ENCODE peak calls at places on chromosomes 6 and 20, in nine cellular contexts. N, I, B, V, F, O, J, Z and E are unnamed samples.

GRCh38 chr6:70345619-70346018 is 42.7 kb upstream of the COL9A1 start:
- DNase-seq in N (no peak), I (no peak), B (no peak), V (no peak), F (no peak), O (no peak), J (no peak), Z (no peak), E (no peak)

GRCh38 chr20:48621256-48622078 is 206.3 kb downstream of the PREX1 start:
- DNase-seq in N (no peak), I (no peak), B (peak), V (no peak), F (no peak), O (no peak), J (peak), Z (peak), E (no peak)

GRCh38 chr6:99016355-99016754 is 68.6 kb upstream of the FBXL4 start:
- DNase-seq in N (no peak), I (peak), B (no peak), V (no peak), F (no peak), O (no peak), J (no peak), Z (no peak), E (no peak)

GRCh38 chr6:5506575-5506974 is 245.3 kb downstream of the FARS2 start:
- DNase-seq in N (no peak), I (no peak), B (no peak), V (no peak), F (no peak), O (no peak), J (no peak), Z (no peak), E (no peak)

GRCh38 chr6:87660226-87660886 is 41.7 kb downstream of the AKIRIN2 start:
- DNase-seq in N (no peak), I (peak), B (peak), V (no peak), F (no peak), O (no peak), J (no peak), Z (no peak), E (no peak)

GRCh38 chr20:16701296-16701695 is 28.5 kb upstream of the SNRPB2 start:
- DNase-seq in N (peak), I (peak), B (peak), V (no peak), F (no peak), O (no peak), J (no peak), Z (peak), E (no peak)

GRCh38 chr6:144634371-144634770 is 349.2 kb downstream of the UTRN start:
- DNase-seq in N (no peak), I (no peak), B (no peak), V (no peak), F (no peak), O (no peak), J (no peak), Z (no peak), E (no peak)

GRCh38 chr6:127420558-127420957 is 38.6 kb downstream of the KIAA0408 start:
- DNase-seq in N (peak), I (peak), B (peak), V (peak), F (peak), O (peak), J (no peak), Z (peak), E (peak)

GRCh38 chr6:161212902-161213301 is 61.0 kb downstream of the AGPAT4 start:
- DNase-seq in N (no peak), I (no peak), B (no peak), V (no peak), F (no peak), O (no peak), J (no peak), Z (no peak), E (no peak)

GRCh38 chr20:53753880-53754459 is 160.3 kb upstream of the ZNF217 start:
- DNase-seq in N (peak), I (no peak), B (no peak), V (no peak), F (no peak), O (no peak), J (no peak), Z (no peak), E (no peak)

GRCh38 chr6:44423306-44423705 is 35.8 kb downstream of the CDC5L start:
- DNase-seq in N (no peak), I (no peak), B (no peak), V (no peak), F (no peak), O (no peak), J (no peak), Z (no peak), E (no peak)

GRCh38 chr6:56699066-56699654 is 56.5 kb upstream of the DST start:
- DNase-seq in N (peak), I (peak), B (peak), V (no peak), F (no peak), O (no peak), J (no peak), Z (no peak), E (no peak)

GRCh38 chr20:48267825-48268615 is 482.7 kb upstream of the SULF2 start:
- DNase-seq in N (no peak), I (no peak), B (no peak), V (no peak), F (no peak), O (no peak), J (no peak), Z (no peak), E (no peak)

GRCh38 chr6:93825950-93826349 is 406.6 kb upstream of the EPHA7 start:
- DNase-seq in N (no peak), I (no peak), B (no peak), V (no peak), F (no peak), O (no peak), J (no peak), Z (no peak), E (no peak)

GRCh38 chr6:35417979-35418661 is 34.0 kb upstream of the FANCE start:
- DNase-seq in N (no peak), I (no peak), B (no peak), V (no peak), F (no peak), O (no peak), J (no peak), Z (peak), E (no peak)

GRCh38 chr20:4484431-4485057 is 237.2 kb upstream of the PRND start:
- DNase-seq in N (no peak), I (no peak), B (no peak), V (no peak), F (no peak), O (no peak), J (no peak), Z (no peak), E (no peak)

GRCh38 chr6:110513001-110513400 is 36.6 kb upstream of the SLC22A16 start:
- DNase-seq in N (no peak), I (peak), B (peak), V (no peak), F (no peak), O (no peak), J (no peak), Z (no peak), E (no peak)

GRCh38 chr6:9292975-9293374 is 857.6 kb upstream of the SLC35B3 start:
- DNase-seq in N (no peak), I (no peak), B (no peak), V (no peak), F (no peak), O (no peak), J (no peak), Z (no peak), E (no peak)

GRCh38 chr20:58149412-58150091 is 78.9 kb downstream of the ANKRD60 start:
- DNase-seq in N (no peak), I (no peak), B (no peak), V (no peak), F (no peak), O (no peak), J (no peak), Z (no peak), E (no peak)

GRCh38 chr6:121963826-121964225 is 435.6 kb upstream of the HSF2 start:
- DNase-seq in N (no peak), I (no peak), B (no peak), V (no peak), F (no peak), O (no peak), J (no peak), Z (no peak), E (no peak)

GRCh38 chr6:87291879-87292278 is 30.5 kb upstream of the SMIM8 start:
- DNase-seq in N (no peak), I (no peak), B (no peak), V (no peak), F (no peak), O (no peak), J (no peak), Z (no peak), E (no peak)

GRCh38 chr6:98039876-98040605 is 757.0 kb upstream of the MMS22L start:
- DNase-seq in N (no peak), I (peak), B (peak), V (no peak), F (no peak), O (peak), J (no peak), Z (no peak), E (no peak)

GRCh38 chr6:89353118-89353556 is 615 bp upstream of the UBE2J1 start:
- DNase-seq in N (no peak), I (no peak), B (no peak), V (no peak), F (no peak), O (no peak), J (no peak), Z (no peak), E (peak)

GRCh38 chr6:38594008-38594665 is 45.6 kb downstream of the BTBD9 start:
- DNase-seq in N (no peak), I (no peak), B (no peak), V (no peak), F (no peak), O (no peak), J (no peak), Z (no peak), E (no peak)

GRCh38 chr6:34515473-34516387 is 40.4 kb downstream of the SPDEF start:
- DNase-seq in N (no peak), I (no peak), B (no peak), V (peak), F (no peak), O (no peak), J (peak), Z (no peak), E (peak)

GRCh38 chr20:59948828-59949720 is 8.9 kb downstream of the FAM217B start:
- DNase-seq in N (peak), I (peak), B (peak), V (no peak), F (peak), O (no peak), J (no peak), Z (peak), E (no peak)

GRCh38 chr6:159852877-159853276 is 37.9 kb upstream of the MAS1 start:
- DNase-seq in N (no peak), I (peak), B (peak), V (no peak), F (no peak), O (no peak), J (no peak), Z (peak), E (no peak)

GRCh38 chr6:26025894-26026832 is 61.1 kb upstream of the HFE start:
- DNase-seq in N (peak), I (peak), B (peak), V (peak), F (peak), O (peak), J (peak), Z (peak), E (peak)

GRCh38 chr6:116624036-116624805 is 7.9 kb downstream of the RSPH4A start:
- DNase-seq in N (peak), I (no peak), B (no peak), V (no peak), F (no peak), O (no peak), J (no peak), Z (no peak), E (no peak)

GRCh38 chr20:10427060-10427692 is 6.8 kb downstream of the MKKS start:
- DNase-seq in N (peak), I (peak), B (peak), V (peak), F (peak), O (no peak), J (peak), Z (peak), E (peak)

GRCh38 chr6:32190946-32191677 is 1.1 kb upstream of the PBX2 start:
- DNase-seq in N (no peak), I (no peak), B (no peak), V (no peak), F (no peak), O (no peak), J (no peak), Z (no peak), E (no peak)

GRCh38 chr20:33791959-33792597 is 19.1 kb upstream of the CHMP4B start:
- DNase-seq in N (peak), I (peak), B (peak), V (peak), F (peak), O (peak), J (peak), Z (peak), E (no peak)

GRCh38 chr6:21634582-21634981 is 41.0 kb downstream of the SOX4 start:
- DNase-seq in N (peak), I (peak), B (peak), V (no peak), F (no peak), O (no peak), J (no peak), Z (no peak), E (no peak)

GRCh38 chr20:56630086-56630493 is 984 bp downstream of the TFAP2C start:
- DNase-seq in N (no peak), I (peak), B (peak), V (no peak), F (no peak), O (peak), J (peak), Z (peak), E (no peak)
- H3K4me3 ChIP-seq in N (no peak), I (peak), B (peak), V (peak), F (peak), O (peak), J (peak), Z (no peak), E (peak)

GRCh38 chr6:42393339-42393738 is 58.4 kb downstream of the TRERF1 start:
- DNase-seq in N (no peak), I (no peak), B (no peak), V (no peak), F (no peak), O (no peak), J (no peak), Z (peak), E (no peak)

GRCh38 chr6:42394151-42394550 is 57.6 kb downstream of the TRERF1 start:
- DNase-seq in N (no peak), I (no peak), B (no peak), V (no peak), F (no peak), O (no peak), J (no peak), Z (no peak), E (no peak)

GRCh38 chr6:42394881-42395620 is 56.7 kb downstream of the TRERF1 start:
- DNase-seq in N (no peak), I (no peak), B (no peak), V (no peak), F (no peak), O (no peak), J (no peak), Z (no peak), E (no peak)

GRCh38 chr6:42400031-42400760 is 51.5 kb downstream of the TRERF1 start:
- DNase-seq in N (no peak), I (no peak), B (no peak), V (no peak), F (no peak), O (no peak), J (no peak), Z (no peak), E (no peak)

DNA sequence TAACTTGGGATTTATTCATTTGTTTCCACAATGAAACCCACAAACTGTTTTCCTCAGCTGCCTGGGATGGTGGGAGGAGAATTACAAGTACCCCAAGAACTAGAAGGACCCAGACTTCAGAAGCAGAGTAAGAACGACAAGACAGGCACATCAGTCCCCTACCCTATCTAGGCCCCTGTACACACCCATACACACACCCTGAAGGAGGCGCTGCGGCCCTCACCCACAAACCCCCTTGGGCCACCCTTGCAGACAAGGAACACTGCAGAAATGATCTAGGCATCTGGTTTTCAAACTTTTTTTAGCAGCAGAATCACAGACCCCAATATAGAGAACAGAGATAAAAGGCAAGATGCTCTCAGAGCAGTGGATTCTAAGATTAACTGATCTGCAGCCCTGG is 55.0 kb downstream of the TRERF1 start:
- DNase-seq in N (no peak), I (no peak), B (no peak), V (no peak), F (no peak), O (no peak), J (no peak), Z (no peak), E (no peak)
- TF ChIP-seq CTCF in N (no peak), I (no peak), B (peak), V (no peak), F (no peak), O (peak), J (no peak), Z (no peak), E (no peak)

GRCh38 chr6:169162968-169163903 is 90.4 kb downstream of the THBS2 start:
- DNase-seq in N (peak), I (peak), B (peak), V (no peak), F (peak), O (no peak), J (no peak), Z (peak), E (no peak)
- H3K4me3 ChIP-seq in N (no peak), I (peak), B (no peak), V (no peak), F (no peak), O (no peak), J (no peak), Z (no peak), E (no peak)

DNA sequence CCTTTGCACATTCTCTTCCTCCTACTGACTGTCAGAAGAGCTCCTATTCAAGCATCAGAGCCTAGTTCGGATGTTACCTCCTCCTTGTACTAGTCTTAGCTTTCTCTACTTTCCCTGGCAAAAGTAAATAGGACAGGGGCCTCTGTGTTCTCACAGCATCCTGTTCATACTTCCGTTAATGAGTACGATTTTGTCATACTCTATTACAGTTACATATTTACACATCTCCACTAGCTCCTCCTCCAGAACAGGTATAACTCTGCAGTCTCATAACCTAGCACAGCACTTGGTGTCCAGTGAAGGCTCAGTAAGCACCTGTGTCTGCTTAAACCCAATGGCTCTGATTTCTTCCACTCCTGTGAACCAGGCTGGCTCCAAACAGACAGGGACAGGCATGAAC is 7.0 kb downstream of the ELMO2 start:
- DNase-seq in N (no peak), I (no peak), B (no peak), V (no peak), F (no peak), O (no peak), J (no peak), Z (no peak), E (no peak)
- TF ChIP-seq CTCF in N (no peak), I (no peak), B (no peak), V (no peak), F (no peak), O (no peak), J (no peak), Z (no peak), E (no peak)

DNA sequence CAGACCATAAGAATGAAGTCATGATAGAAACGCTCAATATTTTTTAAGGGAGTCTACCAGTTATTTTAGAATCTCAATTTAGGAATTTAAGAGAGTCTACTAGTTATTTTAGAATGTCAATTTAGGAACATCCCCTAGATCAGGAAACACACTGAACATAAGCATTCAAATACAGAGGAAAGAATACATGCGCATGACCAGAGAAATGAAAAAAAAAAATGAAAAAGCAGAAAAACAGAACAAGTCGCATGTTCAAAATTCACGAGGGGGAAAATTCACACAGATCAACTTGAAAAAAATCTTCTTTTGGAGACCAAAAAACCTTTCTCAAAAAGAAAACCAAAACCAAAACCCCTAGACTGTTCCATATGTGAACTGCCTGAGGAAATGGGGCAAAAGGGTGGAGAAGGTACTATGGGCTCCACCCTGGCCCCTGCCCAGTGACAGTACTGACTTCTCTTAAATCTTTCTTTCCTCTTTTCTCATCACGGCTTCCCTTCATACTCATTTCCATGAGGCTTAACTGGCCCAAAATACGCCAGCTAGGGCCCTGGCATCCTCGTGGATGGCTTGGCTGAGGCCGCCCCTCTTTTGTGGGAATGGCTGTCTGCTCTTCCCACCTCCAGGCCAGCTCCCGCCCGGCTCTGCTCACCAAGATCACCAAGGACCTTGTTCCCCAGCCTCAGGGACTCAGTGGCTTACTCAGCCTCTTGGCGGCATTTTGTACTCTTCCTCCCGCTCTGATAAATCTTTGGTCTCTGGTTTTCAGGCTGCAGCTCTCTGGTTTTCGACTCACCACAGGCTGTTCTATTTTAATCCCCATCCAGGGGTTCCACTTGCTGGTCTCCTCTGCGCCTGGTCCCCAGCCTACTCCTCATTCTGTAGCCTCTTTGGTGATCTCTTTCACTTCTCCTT is 11.2 kb downstream of the ZBTB2 start:
- DNase-seq in N (no peak), I (no peak), B (no peak), V (no peak), F (no peak), O (no peak), J (no peak), Z (no peak), E (no peak)
- H3K4me3 ChIP-seq in N (no peak), I (no peak), B (no peak), V (no peak), F (no peak), O (no peak), J (peak), Z (no peak), E (peak)

GRCh38 chr20:22387452-22387851 is 196.9 kb downstream of the FOXA2 start:
- DNase-seq in N (no peak), I (no peak), B (no peak), V (no peak), F (no peak), O (no peak), J (no peak), Z (no peak), E (no peak)

GRCh38 chr20:22383156-22383555 is 201.2 kb downstream of the FOXA2 start:
- DNase-seq in N (no peak), I (no peak), B (peak), V (no peak), F (no peak), O (no peak), J (no peak), Z (no peak), E (no peak)

GRCh38 chr20:22385602-22386299 is 198.6 kb downstream of the FOXA2 start:
- DNase-seq in N (peak), I (no peak), B (peak), V (no peak), F (no peak), O (no peak), J (no peak), Z (no peak), E (no peak)

GRCh38 chr20:22384978-22385377 is 199.4 kb downstream of the FOXA2 start:
- DNase-seq in N (peak), I (no peak), B (no peak), V (no peak), F (no peak), O (no peak), J (no peak), Z (no peak), E (no peak)

GRCh38 chr20:22386300-22386623 is 198.1 kb downstream of the FOXA2 start:
- DNase-seq in N (no peak), I (no peak), B (no peak), V (no peak), F (no peak), O (no peak), J (no peak), Z (no peak), E (no peak)
- TF ChIP-seq CTCF in N (no peak), I (no peak), B (no peak), V (no peak), F (no peak), O (no peak), J (no peak), Z (no peak), E (no peak)